ENCODE peak calls at places on chromosomes 11 and 22, in nine cellular contexts. K is neural progenitor cell; S is kidney; X is foreskin keratinocyte; Q is effector memory CD4-positive, alpha-beta T cell; W is suprapubic skin; T is PC-3; A is right atrium auricular region; F is hepatocyte. I is an unnamed sample.

GRCh38 chr11:134586726-134587125 is 174.7 kb upstream of the B3GAT1 start:
- DNase-seq in X (no peak), A (peak), F (no peak), W (no peak), K (no peak), T (no peak), Q (no peak), S (no peak), I (no peak)

GRCh38 chr11:91248199-91248807 is 976.3 kb upstream of the FAT3 start:
- DNase-seq in W (no peak), A (no peak), X (no peak), F (peak), Q (no peak), S (no peak), T (peak), K (peak), I (no peak)

GRCh38 chr11:60847281-60847680 is 5.4 kb downstream of the CCDC86 start:
- DNase-seq in K (no peak), W (no peak), X (no peak), F (no peak), T (no peak), S (no peak), A (no peak), Q (no peak), I (no peak)

GRCh38 chr11:8814923-8815240 is 96.1 kb upstream of the AKIP1 start:
- DNase-seq in T (no peak), S (peak), Q (no peak), W (no peak), F (no peak), X (no peak), K (no peak), A (no peak), I (no peak)

GRCh38 chr11:70351646-70352045 is 46.7 kb upstream of the CTTN start:
- DNase-seq in X (no peak), A (no peak), S (no peak), K (no peak), Q (no peak), T (no peak), W (no peak), F (no peak), I (no peak)

GRCh38 chr11:122717264-122717867 is 61.8 kb downstream of the UBASH3B start:
- DNase-seq in Q (no peak), F (no peak), X (no peak), S (no peak), K (no peak), T (no peak), W (no peak), A (no peak), I (no peak)

GRCh38 chr22:38033522-38034277 is 23.5 kb upstream of the PICK1 start:
- DNase-seq in K (peak), Q (no peak), A (peak), X (no peak), T (no peak), S (peak), F (no peak), W (no peak), I (no peak)

GRCh38 chr11:17353228-17354021 is 1.8 kb downstream of the NCR3LG1 start:
- DNase-seq in A (peak), W (peak), S (peak), F (peak), T (peak), Q (peak), K (peak), X (peak), I (peak)

GRCh38 chr11:121066623-121067022 is 34.4 kb upstream of the TECTA start:
- DNase-seq in Q (no peak), S (no peak), F (no peak), A (no peak), W (no peak), K (no peak), X (no peak), T (no peak), I (no peak)

GRCh38 chr11:117944554-117944953 is 15.4 kb upstream of the TMPRSS13 start:
- DNase-seq in X (no peak), F (no peak), W (no peak), T (no peak), Q (no peak), A (no peak), S (no peak), K (no peak), I (no peak)

GRCh38 chr11:69000391-69000790 is 12.7 kb downstream of the MRGPRF start:
- DNase-seq in T (no peak), Q (no peak), A (no peak), W (no peak), F (no peak), X (no peak), K (no peak), S (peak), I (no peak)

GRCh38 chr11:112223125-112223524 is 3.1 kb upstream of the PTS start:
- DNase-seq in S (no peak), A (no peak), K (no peak), T (peak), X (peak), W (no peak), Q (no peak), F (no peak), I (no peak)

GRCh38 chr22:22390989-22391388 is 117.6 kb downstream of the ZNF280B start:
- DNase-seq in W (no peak), F (no peak), T (no peak), X (no peak), S (no peak), Q (no peak), K (no peak), A (peak), I (no peak)

GRCh38 chr22:39594411-39594810 is 23.9 kb downstream of the CACNA1I start:
- DNase-seq in Q (no peak), F (no peak), W (no peak), K (peak), S (no peak), T (no peak), A (no peak), X (no peak), I (no peak)

GRCh38 chr22:35971418-35972119 is 57.1 kb downstream of the RBFOX2 start:
- DNase-seq in W (no peak), S (no peak), X (no peak), K (no peak), A (no peak), Q (no peak), T (no peak), F (peak), I (no peak)

GRCh38 chr11:62786318-62787004 is 741 bp upstream of the TMEM179B start:
- DNase-seq in S (peak), W (peak), K (peak), T (peak), A (peak), F (peak), X (no peak), Q (peak), I (peak)

GRCh38 chr11:113401718-113402117 is 14.1 kb downstream of the ANKK1 start:
- DNase-seq in K (no peak), S (peak), A (peak), X (peak), W (no peak), Q (no peak), F (peak), T (peak), I (peak)

GRCh38 chr11:119509277-119509841 is 86.4 kb upstream of the THY1 start:
- DNase-seq in F (no peak), S (no peak), A (no peak), Q (no peak), T (no peak), K (no peak), X (no peak), W (no peak), I (no peak)

GRCh38 chr11:104967493-104968364 is 645 bp downstream of the CASP4 start:
- DNase-seq in F (no peak), T (peak), Q (no peak), S (no peak), X (no peak), W (no peak), A (no peak), K (no peak), I (no peak)

GRCh38 chr11:14908214-14908880 is 16.3 kb upstream of the CYP2R1 start:
- DNase-seq in A (no peak), S (no peak), F (peak), X (no peak), T (peak), K (peak), W (no peak), Q (no peak), I (no peak)

GRCh38 chr22:36417281-36417686 is 29.5 kb upstream of the MYH9 start:
- DNase-seq in T (peak), Q (no peak), X (peak), K (no peak), W (no peak), A (no peak), F (no peak), S (no peak), I (no peak)

GRCh38 chr11:2100361-2101170 is 38.6 kb downstream of the IGF2 start:
- DNase-seq in K (no peak), W (peak), S (peak), Q (no peak), F (no peak), T (no peak), X (no peak), A (no peak), I (peak)

GRCh38 chr22:19807161-19807913 is 46.8 kb downstream of the TBX1 start:
- DNase-seq in T (no peak), Q (no peak), X (no peak), W (peak), S (peak), A (no peak), K (no peak), F (peak), I (no peak)

GRCh38 chr11:129331871-129332274 is 43.8 kb upstream of the BARX2 start:
- DNase-seq in W (peak), K (peak), Q (no peak), F (peak), A (peak), X (peak), T (peak), S (peak), I (peak)

GRCh38 chr11:127925430-127925829 is 661.9 kb downstream of the ETS1 start:
- DNase-seq in S (no peak), X (peak), A (no peak), Q (no peak), W (no peak), T (no peak), F (no peak), K (no peak), I (no peak)

GRCh38 chr22:35335936-35336781 is 36.5 kb downstream of the TOM1 start:
- DNase-seq in W (no peak), A (no peak), T (no peak), F (no peak), K (no peak), S (peak), Q (no peak), X (no peak), I (peak)

GRCh38 chr22:22721681-22722309 is 77.4 kb downstream of the GGTLC2 start:
- DNase-seq in A (no peak), W (no peak), Q (no peak), F (peak), T (peak), S (no peak), X (peak), K (no peak), I (no peak)

DNA sequence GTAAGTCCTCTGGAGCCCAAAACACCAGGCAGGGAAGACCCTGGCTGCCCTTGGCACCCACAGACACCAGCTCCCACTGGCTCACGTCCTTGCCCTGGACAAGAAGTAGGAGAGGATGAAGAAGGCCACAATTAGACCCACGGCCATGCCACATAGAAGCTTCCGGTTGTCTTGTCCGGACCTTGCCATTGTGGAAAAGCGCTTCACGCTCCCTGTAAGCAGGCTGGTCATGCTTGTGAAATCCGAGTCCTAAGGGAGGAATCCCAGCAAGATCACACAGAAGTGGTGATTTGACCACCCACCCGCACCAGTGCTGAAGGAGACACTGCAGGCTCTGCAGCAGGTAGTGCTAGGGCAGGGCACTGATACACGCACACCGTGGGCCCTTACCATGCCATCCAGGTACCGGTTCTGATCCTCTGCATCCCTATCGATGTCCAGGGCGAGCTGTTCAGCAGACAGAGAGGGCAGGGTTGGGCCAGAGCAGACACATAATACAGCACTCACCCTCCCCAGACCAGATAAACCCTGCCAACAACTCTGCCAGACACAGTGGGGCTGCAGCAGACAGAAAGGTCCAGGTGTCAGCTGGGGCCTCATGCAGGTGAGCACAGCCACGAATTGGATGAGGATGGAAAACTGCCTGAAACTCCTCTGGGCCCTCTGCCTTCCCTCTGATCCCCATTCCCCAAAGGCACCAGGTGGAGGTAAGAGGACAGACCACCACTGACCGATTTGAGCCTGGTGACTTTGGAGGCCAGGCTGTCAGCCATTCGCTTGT is 1.8 kb downstream of the BET1L start:
- DNase-seq in A (peak), S (peak), T (no peak), W (no peak), X (no peak), Q (no peak), K (no peak), F (no peak), I (no peak)
- H3K27ac ChIP-seq in A (peak), S (no peak), T (no peak), W (no peak), X (no peak), Q (no peak), K (no peak), F (peak), I (no peak)

GRCh38 chr11:78810489-78811090 is 235.9 kb upstream of the NARS2 start:
- DNase-seq in X (no peak), T (no peak), K (peak), W (no peak), A (no peak), F (peak), Q (no peak), S (no peak), I (no peak)
- H3K27ac ChIP-seq in X (no peak), T (peak), K (no peak), W (no peak), A (peak), F (peak), Q (no peak), S (no peak), I (no peak)

GRCh38 chr11:131827440-131827839 is 457.0 kb downstream of the NTM start:
- DNase-seq in A (no peak), Q (no peak), K (no peak), X (no peak), S (no peak), W (no peak), F (no peak), T (no peak), I (no peak)

GRCh38 chr11:131819845-131820244 is 449.4 kb downstream of the NTM start:
- DNase-seq in A (no peak), T (no peak), K (no peak), S (no peak), Q (no peak), W (no peak), F (no peak), X (no peak), I (no peak)

GRCh38 chr11:131823772-131824171 is 453.4 kb downstream of the NTM start:
- DNase-seq in Q (no peak), K (peak), T (no peak), A (no peak), W (no peak), F (no peak), S (no peak), X (no peak), I (no peak)

GRCh38 chr11:131829725-131830124 is 459.3 kb downstream of the NTM start:
- DNase-seq in T (no peak), K (no peak), A (no peak), X (no peak), S (no peak), F (no peak), W (no peak), Q (no peak), I (no peak)

DNA sequence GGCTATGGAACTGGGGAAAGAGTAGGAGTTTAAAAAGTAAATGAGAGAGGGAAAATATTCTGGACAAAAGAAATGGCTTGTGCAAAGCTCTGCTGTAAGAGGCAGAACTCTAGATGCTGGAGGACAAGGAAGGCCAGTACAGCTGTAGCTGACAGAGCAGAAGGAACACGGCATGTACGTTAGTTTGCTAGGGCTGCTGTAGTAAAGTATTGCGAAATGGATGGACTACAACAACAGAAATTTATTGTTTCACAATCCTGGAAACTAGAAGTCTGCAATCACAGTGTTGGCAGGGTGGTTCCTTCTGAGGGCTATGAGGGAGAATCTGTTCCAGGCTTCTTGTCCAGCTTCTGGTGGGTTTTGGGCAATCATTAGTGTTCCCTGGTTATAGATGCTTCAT is 454.4 kb downstream of the NTM start:
- DNase-seq in T (no peak), A (no peak), X (no peak), W (no peak), Q (no peak), S (no peak), K (no peak), F (peak), I (no peak)
- H3K27ac ChIP-seq in T (no peak), A (no peak), X (no peak), W (no peak), Q (no peak), S (no peak), K (no peak), F (no peak), I (no peak)

DNA sequence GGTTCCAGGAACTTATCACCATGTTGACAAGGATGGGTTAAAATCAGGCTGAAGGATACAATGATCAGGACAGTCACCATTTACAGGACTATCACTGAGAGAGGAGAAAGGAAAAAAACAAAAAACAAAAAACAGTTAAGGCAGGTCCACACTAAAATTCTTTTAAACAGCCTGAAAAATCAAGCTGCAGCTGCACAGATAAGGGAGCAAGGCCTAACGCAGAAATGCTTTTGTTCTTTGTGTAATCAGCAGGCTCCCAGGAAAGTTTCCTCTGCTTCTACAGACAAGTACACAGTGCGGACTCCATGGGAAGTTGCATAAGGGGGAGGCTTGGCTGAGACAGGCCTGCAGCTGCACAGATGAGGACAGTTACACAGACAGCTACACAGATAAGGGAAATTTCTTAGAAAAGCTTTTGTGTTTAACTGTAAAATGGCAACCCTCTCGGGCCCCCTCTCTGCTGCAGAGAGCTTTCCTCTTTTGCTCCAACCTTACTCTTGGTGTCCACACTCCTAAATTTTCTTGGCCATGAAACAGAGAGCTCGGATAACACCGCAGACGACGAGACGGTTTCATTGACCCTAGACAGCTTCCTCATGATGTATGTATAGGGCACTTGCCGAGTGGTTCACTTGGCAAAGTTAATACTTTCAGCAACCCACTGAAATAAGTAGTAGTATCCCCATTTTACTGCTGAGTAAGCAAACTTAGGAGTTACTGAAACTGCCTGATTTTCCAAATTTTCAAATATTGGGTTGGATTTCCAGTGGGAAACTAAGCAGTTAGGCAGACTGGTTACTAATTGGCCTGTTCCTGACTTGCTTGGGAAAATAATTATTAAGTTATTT is 45.5 kb downstream of the PIWIL3 start:
- DNase-seq in X (no peak), S (no peak), Q (no peak), T (no peak), F (peak), A (peak), K (peak), W (no peak), I (peak)
- H3K27ac ChIP-seq in X (no peak), S (no peak), Q (no peak), T (no peak), F (peak), A (no peak), K (peak), W (no peak), I (peak)

GRCh38 chr11:66312549-66313320 is 4.1 kb downstream of the CD248 start:
- DNase-seq in T (peak), K (peak), A (peak), Q (peak), X (no peak), F (peak), S (peak), W (peak), I (peak)
- H3K27ac ChIP-seq in T (peak), K (peak), A (peak), Q (peak), X (no peak), F (peak), S (peak), W (peak), I (peak)